ENCODE peak calls at places on chromosomes 1 and 21, in seven cellular contexts. I, O, L, G, Y, D and Q are unnamed samples.

GRCh38 chr1:156471496-156472490 is 28.8 kb downstream of the MEF2D start:
- DNase-seq in Y (no peak), D (no peak), O (no peak), G (no peak), L (no peak), I (no peak), Q (no peak)

GRCh38 chr1:203174324-203174985 is 1.2 kb downstream of the MYBPH start:
- DNase-seq in O (no peak), L (no peak), G (no peak), D (no peak), I (no peak), Y (no peak), Q (no peak)

GRCh38 chr1:3021801-3022401 is 634 bp downstream of the ACTRT2 start:
- DNase-seq in G (no peak), O (no peak), D (no peak), Y (no peak), I (no peak), L (no peak), Q (no peak)

GRCh38 chr1:205711105-205712048 is 31.1 kb upstream of the SLC45A3 start:
- DNase-seq in I (peak; percentile 76), G (peak; percentile 89), L (peak; percentile 73), Y (peak; percentile 45), O (peak; percentile 55), D (peak; percentile 34), Q (peak; percentile 71)

GRCh38 chr21:33655591-33656221 is 13.4 kb downstream of the ITSN1 start:
- DNase-seq in Y (no peak), D (peak; percentile 96), O (no peak), L (peak; percentile 97), I (peak; percentile 98), G (no peak), Q (no peak)

GRCh38 chr1:55813619-55814018 is 598.5 kb upstream of the USP24 start:
- DNase-seq in L (peak; percentile 59), Y (peak; percentile 81), D (no peak), O (no peak), G (no peak), I (peak; percentile 93), Q (no peak)

GRCh38 chr1:8055973-8056372 is 29.9 kb upstream of the ERRFI1 start:
- DNase-seq in O (no peak), G (peak; percentile 19), I (peak; percentile 93), L (peak; percentile 75), Y (peak; percentile 45), D (no peak), Q (no peak)

GRCh38 chr21:15084668-15085067 is 19.9 kb upstream of the NRIP1 start:
- DNase-seq in L (no peak), Y (no peak), G (no peak), O (no peak), I (peak; percentile 46), D (no peak), Q (no peak)

GRCh38 chr1:11333631-11334030 is 60.6 kb downstream of the UBIAD1 start:
- DNase-seq in I (no peak), L (no peak), D (no peak), O (no peak), G (no peak), Y (no peak), Q (no peak)

GRCh38 chr21:44514746-44515358 is 25.1 kb downstream of the KRTAP10-1 start:
- DNase-seq in G (no peak), Y (no peak), O (no peak), D (no peak), I (no peak), L (no peak), Q (no peak)

GRCh38 chr1:226632169-226632884 is 83.8 kb downstream of the STUM start:
- DNase-seq in I (no peak), Y (no peak), D (no peak), O (no peak), L (no peak), G (no peak), Q (no peak)

GRCh38 chr1:50179639-50180038 is 70.9 kb downstream of the ELAVL4 start:
- DNase-seq in Y (no peak), O (no peak), G (no peak), D (no peak), I (no peak), L (no peak), Q (no peak)

GRCh38 chr1:94160811-94161210 is 39.9 kb upstream of the ABCA4 start:
- DNase-seq in I (peak; percentile 77), D (peak; percentile 67), O (no peak), Y (peak; percentile 76), G (no peak), L (peak; percentile 67), Q (no peak)

GRCh38 chr1:2322065-2322571 is 69.2 kb downstream of the MORN1 start:
- DNase-seq in D (peak; percentile 71), Y (peak; percentile 74), O (no peak), I (peak; percentile 96), L (peak; percentile 77), G (no peak), Q (peak; percentile 48)

GRCh38 chr1:221743416-221744208 is 1.7 kb upstream of the DUSP10 start:
- DNase-seq in L (no peak), D (no peak), O (no peak), G (no peak), I (no peak), Y (no peak), Q (no peak)

GRCh38 chr1:228293393-228293792 is 85.5 kb downstream of the OBSCN start:
- DNase-seq in G (no peak), D (no peak), I (no peak), Y (no peak), L (no peak), O (no peak), Q (no peak)

GRCh38 chr21:27761623-27762022 is 794.7 kb upstream of the ADAMTS5 start:
- DNase-seq in I (no peak), D (no peak), O (no peak), L (peak; percentile 6), Y (no peak), G (no peak), Q (no peak)

GRCh38 chr1:150235436-150235851 is 468 bp downstream of the ANP32E start:
- DNase-seq in G (peak; percentile 66), I (no peak), O (peak; percentile 15), Y (no peak), D (no peak), L (no peak), Q (no peak)

GRCh38 chr1:12709696-12710095 is 6.2 kb upstream of the AADACL3 start:
- DNase-seq in Y (no peak), I (no peak), O (no peak), G (no peak), D (no peak), L (peak; percentile 13), Q (no peak)

GRCh38 chr1:32413507-32414185 is 19.4 kb upstream of the BSDC1 start:
- DNase-seq in L (peak; percentile 73), G (peak; percentile 90), I (peak; percentile 52), Y (peak; percentile 50), D (no peak), O (peak; percentile 63), Q (peak; percentile 57)

GRCh38 chr1:156379420-156380165 is 10.6 kb downstream of the RHBG start:
- DNase-seq in O (no peak), L (peak; percentile 34), Y (no peak), I (no peak), D (no peak), G (no peak), Q (no peak)

GRCh38 chr1:228340686-228341449 is 65.8 kb downstream of the TRIM11 start:
- DNase-seq in D (no peak), L (no peak), I (no peak), O (no peak), Y (no peak), G (no peak), Q (no peak)

GRCh38 chr1:213986020-213986924 is 1.5 kb upstream of the PROX1 start:
- DNase-seq in G (peak; percentile 15), I (no peak), L (no peak), Y (no peak), D (no peak), O (no peak), Q (no peak)

GRCh38 chr1:2556277-2557145 is at the start of gene TNFRSF14:
- DNase-seq in O (peak; percentile 68), Y (peak; percentile 34), L (peak; percentile 50), D (no peak), G (peak; percentile 84), I (peak; percentile 16), Q (no peak)

GRCh38 chr1:173413271-173413707 is 63.8 kb upstream of the PRDX6 start:
- DNase-seq in Y (no peak), O (no peak), D (no peak), L (no peak), G (no peak), I (no peak), Q (no peak)

GRCh38 chr1:236888903-236889302 is 93.8 kb downstream of the MTR start:
- DNase-seq in Y (no peak), D (no peak), L (no peak), O (no peak), G (no peak), I (no peak), Q (no peak)

GRCh38 chr1:223189903-223190724 is 47.1 kb upstream of the TLR5 start:
- DNase-seq in I (peak; percentile 26), D (no peak), L (peak; percentile 60), O (peak; percentile 43), Y (no peak), G (no peak), Q (no peak)

GRCh38 chr1:203649551-203650011 is 22.9 kb downstream of the ATP2B4 start:
- DNase-seq in O (peak; percentile 34), L (no peak), D (no peak), G (no peak), Y (no peak), I (no peak), Q (no peak)